ENCODE peak calls at places on chromosome 20, in six cellular contexts. F is Kasumi-1, V is activated T-cell treated with anti-CD3 and anti-CD28 coated beads for 1 hour, Q is GM20000, T is pancreas, C is omental fat pad. Y is an unnamed sample.

GRCh38 chr20:25052255-25053206 is 5.4 kb downstream of the ACSS1 start:
- DNase-seq in F (no peak), V (no peak), Q (peak), T (no peak), C (no peak), Y (peak)

GRCh38 chr20:54995021-54995420 is 519.6 kb downstream of the DOK5 start:
- DNase-seq in F (no peak), V (no peak), Q (no peak), T (no peak), C (no peak), Y (no peak)

GRCh38 chr20:32028647-32029372 is 18.6 kb downstream of the CCM2L start:
- DNase-seq in F (no peak), V (no peak), Q (no peak), T (no peak), C (no peak), Y (no peak)

GRCh38 chr20:40999841-41000240 is 28.8 kb upstream of the TOP1 start:
- DNase-seq in F (no peak), V (no peak), Q (no peak), T (no peak), C (no peak), Y (no peak)

GRCh38 chr20:63739129-63740069 is at the start of gene SLC2A4RG:
- DNase-seq in F (peak), V (peak), Q (peak), T (peak), C (no peak), Y (peak)

GRCh38 chr20:24098886-24099285 is 110.3 kb upstream of the GGTLC1 start:
- DNase-seq in F (no peak), V (no peak), Q (no peak), T (no peak), C (no peak), Y (no peak)

GRCh38 chr20:24684421-24684871 is 215.0 kb downstream of the SYNDIG1 start:
- DNase-seq in F (peak), V (no peak), Q (no peak), T (no peak), C (peak), Y (no peak)

GRCh38 chr20:50067461-50067860 is 45.5 kb downstream of the UBE2V1 start:
- DNase-seq in F (no peak), V (no peak), Q (no peak), T (no peak), C (no peak), Y (no peak)

GRCh38 chr20:63626424-63627128 is at the start of gene GMEB2:
- DNase-seq in F (peak), V (no peak), Q (peak), T (peak), C (no peak), Y (peak)

GRCh38 chr20:5195655-5196054 is 68.8 kb downstream of the CDS2 start:
- DNase-seq in F (no peak), V (no peak), Q (no peak), T (no peak), C (no peak), Y (no peak)

GRCh38 chr20:53900380-53900999 is 169.9 kb downstream of the BCAS1 start:
- DNase-seq in F (no peak), V (no peak), Q (no peak), T (no peak), C (no peak), Y (no peak)

GRCh38 chr20:46312075-46312944 is 4.0 kb upstream of the CDH22 start:
- DNase-seq in F (no peak), V (no peak), Q (no peak), T (no peak), C (no peak), Y (no peak)

GRCh38 chr20:44660506-44660905 is 9.0 kb upstream of the ADA start:
- DNase-seq in F (no peak), V (no peak), Q (no peak), T (no peak), C (no peak), Y (no peak)

GRCh38 chr20:56429496-56429895 is 17.4 kb downstream of the CASS4 start:
- DNase-seq in F (peak), V (no peak), Q (no peak), T (no peak), C (no peak), Y (no peak)

GRCh38 chr20:64131406-64131805 is 24.0 kb upstream of the NPBWR2 start:
- DNase-seq in F (no peak), V (no peak), Q (no peak), T (peak), C (peak), Y (no peak)

GRCh38 chr20:57114290-57115005 is 152.0 kb downstream of the BMP7 start:
- DNase-seq in F (no peak), V (no peak), Q (no peak), T (no peak), C (no peak), Y (no peak)

GRCh38 chr20:18377896-18378481 is 88.8 kb downstream of the DZANK1 start:
- DNase-seq in F (no peak), V (no peak), Q (no peak), T (no peak), C (no peak), Y (no peak)

GRCh38 chr20:20075032-20075431 is 22.7 kb downstream of the CFAP61 start:
- DNase-seq in F (no peak), V (no peak), Q (no peak), T (no peak), C (no peak), Y (no peak)

GRCh38 chr20:56788671-56789610 is 159.8 kb downstream of the TFAP2C start:
- DNase-seq in F (no peak), V (no peak), Q (no peak), T (no peak), C (no peak), Y (no peak)

GRCh38 chr20:39661833-39662232 is 699.7 kb downstream of the DHX35 start:
- DNase-seq in F (no peak), V (no peak), Q (no peak), T (no peak), C (no peak), Y (no peak)

GRCh38 chr20:4973330-4974097 is 27.8 kb downstream of the SLC23A2 start:
- DNase-seq in F (no peak), V (no peak), Q (peak), T (no peak), C (no peak), Y (peak)

GRCh38 chr20:1390552-1391403 is 2.1 kb downstream of the FKBP1A start:
- DNase-seq in F (no peak), V (no peak), Q (no peak), T (no peak), C (no peak), Y (no peak)

GRCh38 chr20:58432190-58432954 is 43.3 kb downstream of the VAPB start:
- DNase-seq in F (peak), V (no peak), Q (no peak), T (no peak), C (no peak), Y (peak)

GRCh38 chr20:60053125-60053812 is 95.0 kb downstream of the CDH26 start:
- DNase-seq in F (no peak), V (no peak), Q (no peak), T (no peak), C (no peak), Y (no peak)

GRCh38 chr20:32019563-32020463 is 9.6 kb downstream of the CCM2L start:
- DNase-seq in F (no peak), V (no peak), Q (no peak), T (no peak), C (no peak), Y (no peak)

GRCh38 chr20:48761023-48761785 is 66.6 kb downstream of the PREX1 start:
- DNase-seq in F (peak), V (peak), Q (no peak), T (no peak), C (no peak), Y (no peak)

GRCh38 chr20:49344975-49345374 is 67.1 kb upstream of the ZNFX1 start:
- DNase-seq in F (no peak), V (no peak), Q (no peak), T (no peak), C (no peak), Y (peak)

Y was measured in uterus.